ENCODE peak calls at places on chromosome 18, in seven cellular contexts. P is PC-3, K is colonic mucosa, V is astrocyte of the cerebellum, T is GM20000, F is vagina, N is uterus. W is an unnamed sample.

GRCh38 chr18:32122039-32122438 is 30.4 kb downstream of the RNF138 start:
- DNase-seq in T (no peak), P (no peak), F (no peak), V (no peak), N (no peak), K (no peak), W (no peak)

GRCh38 chr18:13159579-13159978 is 59.0 kb upstream of the LDLRAD4 start:
- DNase-seq in T (peak), V (peak), K (no peak), N (no peak), P (peak), F (no peak), W (no peak)

GRCh38 chr18:12652861-12653401 is 5.0 kb downstream of the SPIRE1 start:
- DNase-seq in P (peak), T (no peak), V (no peak), K (no peak), N (no peak), F (no peak), W (no peak)

GRCh38 chr18:14085770-14086458 is 46.3 kb downstream of the ZNF519 start:
- DNase-seq in V (no peak), T (no peak), P (no peak), F (no peak), K (no peak), N (no peak), W (no peak)

GRCh38 chr18:456361-456821 is 44.1 kb downstream of the COLEC12 start:
- DNase-seq in P (no peak), N (peak), T (no peak), K (no peak), V (no peak), F (peak), W (no peak)

GRCh38 chr18:79988925-79989361 is 580 bp upstream of the TXNL4A start:
- DNase-seq in N (no peak), T (no peak), V (no peak), P (peak), F (no peak), K (no peak), W (no peak)

GRCh38 chr18:76721207-76721996 is 101.0 kb upstream of the ZNF236 start:
- DNase-seq in P (no peak), K (no peak), T (no peak), N (no peak), F (peak), V (no peak), W (no peak)

GRCh38 chr18:78492064-78492812 is 487.4 kb upstream of the SALL3 start:
- DNase-seq in V (no peak), T (no peak), N (no peak), K (no peak), P (no peak), F (no peak), W (no peak)

GRCh38 chr18:8011906-8012305 is 444.8 kb downstream of the PTPRM start:
- DNase-seq in N (no peak), K (no peak), V (no peak), P (no peak), T (no peak), F (no peak), W (no peak)

GRCh38 chr18:27017901-27018500 is 152.5 kb upstream of the AQP4 start:
- DNase-seq in P (peak), T (peak), K (no peak), N (no peak), V (no peak), F (no peak), W (no peak)

GRCh38 chr18:58682429-58683069 is 11.3 kb downstream of the MALT1 start:
- DNase-seq in T (no peak), V (peak), N (peak), K (peak), F (no peak), P (peak), W (no peak)

GRCh38 chr18:79857082-79857661 is 59.4 kb downstream of the KCNG2 start:
- DNase-seq in K (peak), N (no peak), V (no peak), P (no peak), T (no peak), F (peak), W (no peak)

GRCh38 chr18:79933765-79934164 is 17.7 kb downstream of the SLC66A2 start:
- DNase-seq in N (peak), V (no peak), K (peak), T (no peak), F (no peak), P (peak), W (peak)

GRCh38 chr18:57281519-57281918 is 70.8 kb upstream of the ST8SIA3 start:
- DNase-seq in T (no peak), P (no peak), F (peak), V (no peak), K (no peak), N (no peak), W (no peak)

GRCh38 chr18:55053976-55054375 is 94.7 kb upstream of the CCDC68 start:
- DNase-seq in K (no peak), N (no peak), F (no peak), P (no peak), V (no peak), T (no peak), W (no peak)

GRCh38 chr18:12765586-12765985 is 62.7 kb downstream of the PSMG2 start:
- DNase-seq in T (no peak), V (no peak), P (no peak), K (no peak), N (no peak), F (no peak), W (no peak)

GRCh38 chr18:3814840-3815239 is 364.9 kb downstream of the TGIF1 start:
- DNase-seq in P (peak), N (no peak), F (no peak), V (no peak), T (no peak), K (no peak), W (no peak)

GRCh38 chr18:489244-490023 is 11.1 kb downstream of the COLEC12 start:
- DNase-seq in F (no peak), P (peak), T (no peak), N (no peak), V (no peak), K (no peak), W (no peak)

GRCh38 chr18:56139792-56140254 is 498.6 kb downstream of the TXNL1 start:
- DNase-seq in N (peak), F (no peak), P (no peak), K (no peak), T (no peak), V (peak), W (no peak)

GRCh38 chr18:70126832-70127231 is 78.7 kb downstream of the RTTN start:
- DNase-seq in V (no peak), P (no peak), F (no peak), K (no peak), T (no peak), N (no peak), W (no peak)

GRCh38 chr18:79068299-79068945 is 772 bp upstream of the ATP9B start:
- DNase-seq in F (no peak), N (no peak), T (no peak), P (no peak), K (no peak), V (no peak), W (no peak)

GRCh38 chr18:75489493-75490190 is 62.1 kb upstream of the SMIM21 start:
- DNase-seq in K (no peak), F (no peak), T (no peak), P (peak), N (peak), V (peak), W (no peak)

GRCh38 chr18:22709288-22710060 is 223.7 kb upstream of the RBBP8 start:
- DNase-seq in F (no peak), T (no peak), N (peak), K (no peak), V (no peak), P (no peak), W (no peak)

GRCh38 chr18:24397131-24397693 is 412 bp downstream of the OSBPL1A start:
- DNase-seq in P (peak), N (peak), K (peak), T (no peak), V (peak), F (peak), W (no peak)

GRCh38 chr18:65788373-65788772 is 37.6 kb downstream of the CDH7 start:
- DNase-seq in V (no peak), F (no peak), K (peak), N (no peak), T (no peak), P (peak), W (no peak)

GRCh38 chr18:32086866-32087265 is 4.8 kb upstream of the RNF138 start:
- DNase-seq in V (no peak), T (no peak), N (no peak), P (peak), K (no peak), F (no peak), W (no peak)

GRCh38 chr18:21444465-21445023 is 156.0 kb downstream of the ESCO1 start:
- DNase-seq in F (no peak), P (peak), K (peak), V (peak), N (no peak), T (peak), W (no peak)

GRCh38 chr18:43542016-43542415 is 264.7 kb upstream of the SYT4 start:
- DNase-seq in V (no peak), K (no peak), P (no peak), T (no peak), F (no peak), N (no peak), W (no peak)

GRCh38 chr18:37085362-37085761 is 256.4 kb downstream of the KIAA1328 start:
- DNase-seq in T (no peak), K (no peak), N (no peak), F (no peak), P (no peak), V (no peak), W (no peak)

DNA sequence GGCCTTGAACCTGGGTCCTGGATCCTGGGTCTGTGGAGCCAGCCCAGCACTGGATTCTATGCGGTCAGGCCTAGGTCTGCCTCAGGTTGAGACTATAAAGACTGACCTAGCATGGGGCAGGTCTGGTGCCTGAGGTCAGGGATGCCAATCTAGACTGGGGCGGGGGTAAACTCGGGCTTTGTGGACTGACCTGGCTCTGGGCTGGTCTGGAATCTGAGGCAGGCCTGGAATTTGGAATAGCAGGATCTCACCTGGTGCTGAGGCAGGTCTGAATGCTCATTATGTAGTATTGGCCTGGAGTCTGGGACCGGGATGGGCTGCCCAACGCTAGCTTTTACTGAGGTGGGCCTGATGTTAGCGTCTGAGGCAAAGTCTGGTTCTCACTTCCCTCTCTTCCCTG is 256.0 kb downstream of the KIAA1328 start:
- DNase-seq in F (no peak), N (no peak), P (no peak), T (no peak), V (no peak), K (no peak), W (no peak)
- TF ChIP-seq CTCF in F (no peak), N (no peak), P (no peak), T (no peak), V (no peak), K (no peak), W (no peak)

GRCh38 chr18:63460414-63460813 is 16.3 kb upstream of the SERPINB5 start:
- DNase-seq in K (no peak), P (no peak), V (no peak), F (no peak), T (no peak), N (no peak), W (no peak)
- TF ChIP-seq CTCF in K (no peak), P (no peak), V (no peak), F (no peak), T (no peak), N (no peak), W (no peak)

GRCh38 chr18:63819780-63820179 is 44.6 kb downstream of the SERPINB7 start:
- DNase-seq in N (no peak), K (no peak), V (no peak), P (peak), F (no peak), T (no peak), W (no peak)

GRCh38 chr18:63828120-63828519 is 52.9 kb downstream of the SERPINB7 start:
- DNase-seq in N (no peak), V (no peak), T (no peak), P (no peak), K (no peak), F (no peak), W (no peak)

GRCh38 chr18:63824220-63824525 is 49.0 kb downstream of the SERPINB7 start:
- DNase-seq in N (no peak), K (no peak), P (no peak), T (no peak), V (no peak), F (no peak), W (no peak)

GRCh38 chr18:63820694-63821093 is 45.5 kb downstream of the SERPINB7 start:
- DNase-seq in K (no peak), P (peak), F (no peak), V (no peak), N (no peak), T (no peak), W (no peak)

DNA sequence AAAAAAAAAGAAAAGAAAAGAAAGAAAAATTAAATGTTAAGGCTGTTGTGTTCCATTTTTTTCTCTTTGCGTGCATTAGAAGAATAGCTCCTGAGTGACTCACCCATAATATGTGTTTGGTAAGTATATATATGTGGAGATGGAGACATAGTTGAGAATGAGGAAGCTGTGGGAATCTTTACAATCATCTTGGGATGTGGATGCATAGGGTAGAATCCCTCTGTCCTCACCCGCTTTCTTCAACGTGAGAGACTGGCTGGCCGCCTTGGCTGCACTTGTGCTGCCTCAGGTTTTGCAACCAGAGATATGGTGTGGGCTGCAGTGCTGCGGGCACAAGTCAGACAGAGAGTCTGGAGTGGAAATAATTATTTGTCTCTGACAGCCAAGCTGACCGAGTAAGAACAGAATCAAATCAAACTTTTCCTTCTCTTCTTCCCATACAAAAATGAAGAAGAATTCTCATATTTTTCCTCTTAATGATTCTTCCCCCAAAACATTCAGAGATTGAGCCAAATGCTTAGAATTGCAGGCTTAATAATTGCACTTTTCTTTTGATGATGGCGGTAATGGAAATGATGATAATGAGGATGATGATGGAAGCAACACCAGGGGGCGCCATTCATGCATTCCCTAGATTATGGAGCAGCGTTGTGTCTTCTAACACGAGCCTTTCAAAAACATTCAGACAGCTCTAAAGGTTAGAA is 48.5 kb downstream of the SERPINB7 start:
- DNase-seq in P (peak), T (peak), K (peak), N (no peak), F (no peak), V (no peak), W (no peak)
- TF ChIP-seq CTCF in P (peak), T (peak), K (peak), N (no peak), F (no peak), V (no peak), W (peak)

GRCh38 chr18:61742555-61743429 is 150.0 kb downstream of the RNF152 start:
- DNase-seq in P (no peak), K (no peak), N (peak), T (no peak), F (no peak), V (no peak), W (no peak)
- TF ChIP-seq CTCF in P (no peak), K (no peak), N (no peak), T (no peak), F (no peak), V (no peak), W (no peak)

DNA sequence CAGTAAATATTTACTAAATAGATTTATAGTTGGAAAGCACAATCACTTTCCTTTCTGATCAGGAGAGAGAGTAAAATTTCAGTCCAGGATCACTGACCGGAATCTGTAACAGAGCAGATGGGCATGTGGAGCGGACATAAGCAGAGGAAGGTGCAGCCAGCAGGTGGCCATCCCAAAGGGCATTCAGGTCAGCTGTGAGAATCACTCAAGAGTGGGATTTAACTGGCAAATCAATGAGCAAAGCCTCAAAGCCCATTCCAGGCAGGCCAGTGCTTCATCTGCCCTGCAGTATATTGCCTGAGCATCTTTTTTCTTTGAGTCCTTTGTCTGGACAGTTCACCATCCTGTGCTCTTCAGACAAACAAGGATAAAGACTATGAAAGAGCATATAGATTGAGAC is 166.4 kb upstream of the SLC14A2 start:
- DNase-seq in T (no peak), P (no peak), K (no peak), F (no peak), V (no peak), N (no peak), W (no peak)
- TF ChIP-seq CTCF in T (no peak), P (no peak), K (no peak), F (no peak), V (no peak), N (no peak), W (no peak)

GRCh38 chr18:74311000-74311399 is 4.6 kb upstream of the C18orf63 start:
- DNase-seq in K (no peak), P (no peak), F (no peak), V (no peak), N (no peak), T (no peak), W (no peak)

GRCh38 chr18:74314759-74315463 is 728 bp upstream of the C18orf63 start:
- DNase-seq in F (no peak), T (no peak), N (no peak), K (no peak), V (no peak), P (no peak), W (no peak)

GRCh38 chr18:74315464-74316256 is at the start of gene C18orf63:
- DNase-seq in F (no peak), K (no peak), V (no peak), N (no peak), T (no peak), P (no peak), W (no peak)

GRCh38 chr18:74310411-74310810 is 5.2 kb upstream of the C18orf63 start:
- DNase-seq in P (peak), K (no peak), N (no peak), V (no peak), T (no peak), F (no peak), W (no peak)
- TF ChIP-seq CTCF in P (peak), K (peak), N (peak), V (peak), T (peak), F (no peak), W (peak)

GRCh38 chr18:39841133-39842041 is 2113.6 kb upstream of the PIK3C3 start:
- DNase-seq in V (peak), K (peak), N (no peak), F (no peak), P (peak), T (no peak), W (peak)
- TF ChIP-seq CTCF in V (peak), K (peak), N (no peak), F (no peak), P (peak), T (no peak), W (peak)

GRCh38 chr18:9418047-9418690 is 57.1 kb upstream of the RALBP1 start:
- DNase-seq in K (no peak), N (no peak), T (no peak), V (no peak), F (no peak), P (no peak), W (no peak)
- TF ChIP-seq CTCF in K (no peak), N (no peak), T (no peak), V (no peak), F (no peak), P (no peak), W (no peak)

DNA sequence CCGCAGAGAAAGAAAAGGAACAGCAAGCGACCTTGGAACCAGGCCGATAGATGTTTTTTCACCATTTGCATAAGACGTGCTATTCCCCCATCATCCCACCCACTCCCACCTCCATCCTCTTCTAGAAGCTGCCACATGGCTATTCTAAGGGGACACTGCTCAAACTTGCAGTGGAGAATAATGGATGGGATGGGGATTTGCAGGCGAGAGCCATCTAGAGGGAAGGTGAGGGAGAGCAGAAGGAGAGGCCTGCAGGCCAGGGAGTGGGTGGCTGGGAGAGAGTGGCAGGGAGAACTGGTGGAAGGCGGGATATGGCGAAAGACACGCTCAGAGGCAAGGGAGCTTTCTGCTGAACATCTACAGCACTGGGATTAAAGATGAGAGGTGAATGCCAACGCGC is 84.9 kb downstream of the MAPK4 start:
- DNase-seq in T (no peak), K (no peak), F (no peak), V (no peak), N (no peak), P (peak), W (no peak)
- TF ChIP-seq CTCF in T (no peak), K (no peak), F (no peak), V (peak), N (no peak), P (peak), W (peak)